ENCODE peak calls at places on chromosomes 3 and 15, in ten cellular contexts. J, Z, I, G, Y, A, E, H, U and D are unnamed samples.
A peak's percentile ranks its signal among the peaks of the same experiment; 100 is the strongest.

GRCh38 chr3:69541823-69542264 is 156.0 kb upstream of the FRMD4B start:
- DNase-seq in U (no peak), Z (no peak), J (peak; percentile 2), H (peak; percentile 66), E (no peak), G (peak; percentile 79), Y (peak; percentile 32), I (peak; percentile 7), A (no peak), D (peak; percentile 67)

GRCh38 chr3:29513236-29513635 is 232.4 kb downstream of the RBMS3 start:
- DNase-seq in U (no peak), A (no peak), H (no peak), E (no peak), Z (no peak), G (no peak), J (no peak), I (peak; percentile 67), Y (no peak), D (no peak)

GRCh38 chr15:52803543-52804306 is 13.6 kb upstream of the ONECUT1 start:
- DNase-seq in I (no peak), J (no peak), H (peak; percentile 47), A (no peak), E (peak; percentile 43), G (no peak), Y (no peak), Z (no peak), U (no peak), D (peak; percentile 40)

GRCh38 chr3:195080571-195081141 is 190.3 kb downstream of the XXYLT1 start:
- DNase-seq in A (no peak), Z (no peak), E (peak; percentile 55), U (no peak), G (no peak), I (peak; percentile 15), H (peak; percentile 30), J (no peak), Y (no peak), D (peak; percentile 41)

GRCh38 chr15:62469478-62469873 is 304.4 kb upstream of the C2CD4B start:
- DNase-seq in G (no peak), I (peak; percentile 48), H (no peak), U (no peak), J (no peak), E (no peak), A (no peak), Y (no peak), Z (no peak), D (no peak)

GRCh38 chr3:148074057-148074456 is 623.6 kb upstream of the AGTR1 start:
- DNase-seq in U (no peak), Y (no peak), E (no peak), J (no peak), H (no peak), I (no peak), A (no peak), Z (no peak), G (no peak), D (no peak)

GRCh38 chr3:42539871-42540714 is 37.6 kb downstream of the VIPR1 start:
- DNase-seq in J (peak; percentile 72), I (peak; percentile 26), E (peak; percentile 76), H (peak; percentile 94), U (peak; percentile 24), Z (peak; percentile 51), G (peak; percentile 84), Y (peak; percentile 38), A (peak; percentile 64), D (peak; percentile 80)

GRCh38 chr3:43231276-43232000 is 54.9 kb upstream of the SNRK start:
- DNase-seq in Z (no peak), U (no peak), A (no peak), J (no peak), E (no peak), I (peak; percentile 45), G (no peak), H (no peak), Y (no peak), D (no peak)

GRCh38 chr3:130576571-130577266 is 59.7 kb downstream of the COL6A6 start:
- DNase-seq in Y (no peak), E (no peak), J (no peak), A (no peak), Z (no peak), I (peak; percentile 73), H (no peak), G (no peak), U (no peak), D (no peak)